ENCODE peak calls at places on chromosomes 6 and 20, in nine cellular contexts. L, M, I, O, V, A, J, W and P are unnamed samples. For H3K27me3 and H3K36me3, the result is how much of the 10 kb centered on the place peaks cover.

GRCh38 chr6:111776236-111777189 is 96.7 kb downstream of the FYN start:
- DNase-seq in M (peak), I (no peak), A (no peak), V (no peak), O (no peak), J (no peak), L (no peak), W (no peak), P (no peak)

GRCh38 chr6:25316626-25317025 is 37.5 kb downstream of the CARMIL1 start:
- DNase-seq in J (no peak), M (no peak), L (no peak), O (no peak), W (no peak), I (no peak), A (peak), V (no peak), P (no peak)

GRCh38 chr6:109978174-109979032 is at the start of gene GPR6:
- DNase-seq in I (peak), A (no peak), W (no peak), V (peak), J (no peak), M (peak), O (no peak), L (peak), P (no peak)

GRCh38 chr6:147204060-147204785 is at the start of gene STXBP5:
- DNase-seq in V (peak), A (peak), I (peak), M (peak), J (no peak), L (peak), O (no peak), W (peak), P (no peak)

GRCh38 chr6:104579464-104579863 is 280.3 kb downstream of the HACE1 start:
- DNase-seq in J (no peak), A (no peak), I (peak), O (no peak), W (no peak), M (no peak), V (no peak), L (no peak), P (no peak)

GRCh38 chr6:3749390-3749978 is 2.0 kb downstream of the PXDC1 start:
- DNase-seq in O (no peak), M (no peak), L (peak), J (no peak), W (no peak), V (no peak), I (no peak), A (peak), P (no peak)

GRCh38 chr6:78948785-78949184 is 81.4 kb downstream of the IRAK1BP1 start:
- DNase-seq in L (no peak), A (no peak), J (no peak), I (no peak), V (no peak), M (no peak), W (no peak), O (no peak), P (no peak)

GRCh38 chr6:81697564-81697963 is 54.9 kb downstream of the TENT5A start:
- DNase-seq in L (no peak), O (no peak), W (no peak), M (peak), I (no peak), J (no peak), V (no peak), A (no peak), P (no peak)

GRCh38 chr6:20112206-20112605 is 100.1 kb downstream of the MBOAT1 start:
- DNase-seq in M (no peak), W (no peak), A (no peak), O (no peak), V (no peak), I (no peak), J (no peak), L (no peak), P (no peak)

GRCh38 chr6:148657053-148657452 is 89.8 kb upstream of the UST start:
- DNase-seq in O (no peak), I (no peak), J (no peak), L (no peak), W (no peak), M (peak), A (peak), V (no peak), P (no peak)

GRCh38 chr20:845967-846893 is 12.7 kb downstream of the FAM110A start:
- DNase-seq in A (no peak), J (no peak), I (no peak), V (no peak), W (no peak), O (no peak), M (no peak), L (no peak), P (no peak)

GRCh38 chr6:101259446-101259845 is 134.1 kb upstream of the GRIK2 start:
- DNase-seq in O (no peak), A (no peak), L (no peak), M (no peak), W (no peak), I (no peak), J (no peak), V (no peak), P (no peak)

GRCh38 chr20:63178889-63179751 is 36.8 kb downstream of the YTHDF1 start:
- DNase-seq in V (peak), A (no peak), O (peak), L (no peak), W (no peak), M (no peak), J (no peak), I (peak), P (no peak)
- TF ChIP-seq CTCF in V (peak), A (peak), O (peak), L (peak), W (no peak), M (peak), J (peak), I (peak), P (peak)

GRCh38 chr20:62437985-62438384 is 10.6 kb upstream of the RBBP8NL start:
- DNase-seq in M (no peak), O (no peak), L (no peak), J (no peak), W (peak), V (peak), A (no peak), I (no peak), P (no peak)
- H3K27me3 ChIP-seq in M (under half), O (under half), L (under half), J (under half), W (under half), V (under half), A (under half), I (under half), P (under half)

DNA sequence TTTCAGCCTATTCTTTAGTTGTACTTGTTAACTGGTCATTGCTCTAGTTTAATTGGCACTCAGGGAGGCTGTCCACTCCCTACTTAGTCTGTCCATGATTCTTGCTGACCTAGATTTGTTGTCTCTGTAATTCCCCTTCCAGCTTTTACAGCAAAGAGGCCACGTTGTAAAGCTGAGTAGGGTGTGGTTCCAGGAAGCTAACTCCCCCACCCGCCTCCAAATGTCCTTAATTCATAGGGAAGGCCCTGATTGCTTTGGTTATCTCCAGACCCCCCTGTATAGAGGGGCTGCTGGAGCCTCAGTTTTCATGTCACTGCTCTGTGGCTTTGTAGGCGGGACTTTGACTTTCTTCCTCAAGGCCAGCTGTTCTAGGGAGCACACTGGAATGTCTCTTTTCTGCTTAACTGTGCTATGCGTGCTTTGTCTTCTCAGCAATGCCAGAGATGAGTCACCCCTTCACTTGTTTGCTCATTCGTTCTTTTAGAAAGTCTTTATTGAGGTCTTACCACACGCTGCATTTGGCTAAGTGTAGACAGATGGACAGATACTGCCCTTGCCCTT is 175.1 kb upstream of the JAG1 start:
- DNase-seq in O (peak), W (peak), I (no peak), M (peak), L (peak), A (no peak), V (peak), J (peak), P (peak)
- H3K36me3 ChIP-seq in O (under half), W (under half), I (under half), M (under half), L (under half), A (under half), V (under half), J (under half), P (under half)

GRCh38 chr6:89311853-89312531 is 3.1 kb downstream of the GABRR2 start:
- DNase-seq in O (no peak), M (peak), A (peak), W (peak), L (peak), V (peak), J (no peak), I (peak), P (no peak)
- TF ChIP-seq CTCF in O (no peak), M (peak), A (peak), W (no peak), L (peak), V (peak), J (no peak), I (peak), P (peak)

GRCh38 chr20:12838261-12838866 is 170.4 kb upstream of the SPTLC3 start:
- DNase-seq in L (no peak), V (no peak), I (no peak), W (no peak), A (no peak), O (no peak), J (no peak), M (no peak), P (no peak)
- H3K27me3 ChIP-seq in L (under half), V (under half), I (under half), W (under half), A (under half), O (under half), J (under half), M (under half), P (under half)

GRCh38 chr20:47223896-47224295 is 132.6 kb downstream of the ZMYND8 start:
- DNase-seq in I (no peak), V (no peak), W (no peak), J (no peak), O (no peak), L (no peak), A (no peak), M (no peak), P (no peak)

GRCh38 chr20:47224857-47225256 is 131.6 kb downstream of the ZMYND8 start:
- DNase-seq in V (no peak), A (no peak), M (no peak), W (no peak), O (no peak), J (no peak), I (no peak), L (no peak), P (no peak)

GRCh38 chr20:47222728-47223127 is 133.8 kb downstream of the ZMYND8 start:
- DNase-seq in O (no peak), M (no peak), W (no peak), V (no peak), I (no peak), A (no peak), J (no peak), L (no peak), P (no peak)

GRCh38 chr20:47225458-47225857 is 131.0 kb downstream of the ZMYND8 start:
- DNase-seq in L (no peak), V (no peak), A (no peak), W (no peak), J (no peak), O (no peak), I (no peak), M (no peak), P (no peak)

GRCh38 chr20:47224300-47224791 is 132.2 kb downstream of the ZMYND8 start:
- DNase-seq in A (no peak), W (no peak), L (no peak), O (no peak), I (no peak), J (no peak), M (no peak), V (no peak), P (no peak)
- H3K36me3 ChIP-seq in A (half or more), W (under half), L (half or more), O (under half), I (half or more), J (under half), M (under half), V (half or more), P (under half)

GRCh38 chr6:151317995-151318365 is 73.4 kb downstream of the ZBTB2 start:
- DNase-seq in L (no peak), I (no peak), V (no peak), W (no peak), O (no peak), M (no peak), A (no peak), J (no peak), P (no peak)
- TF ChIP-seq CTCF in L (no peak), I (no peak), V (no peak), W (no peak), O (no peak), M (no peak), A (no peak), J (no peak), P (no peak)

GRCh38 chr6:50850860-50851259 is 32.2 kb downstream of the TFAP2B start:
- DNase-seq in I (peak), O (no peak), W (no peak), J (no peak), M (no peak), V (no peak), L (no peak), A (no peak), P (no peak)

GRCh38 chr6:50850223-50850751 is 31.6 kb downstream of the TFAP2B start:
- DNase-seq in V (no peak), M (no peak), A (no peak), I (peak), L (no peak), W (no peak), O (no peak), J (no peak), P (no peak)

GRCh38 chr6:50847890-50848594 is 29.4 kb downstream of the TFAP2B start:
- DNase-seq in L (no peak), O (no peak), V (no peak), M (no peak), I (no peak), A (no peak), J (no peak), W (no peak), P (no peak)

GRCh38 chr6:50849781-50850180 is 31.1 kb downstream of the TFAP2B start:
- DNase-seq in A (no peak), I (no peak), V (no peak), J (no peak), L (no peak), M (no peak), O (no peak), W (no peak), P (no peak)

DNA sequence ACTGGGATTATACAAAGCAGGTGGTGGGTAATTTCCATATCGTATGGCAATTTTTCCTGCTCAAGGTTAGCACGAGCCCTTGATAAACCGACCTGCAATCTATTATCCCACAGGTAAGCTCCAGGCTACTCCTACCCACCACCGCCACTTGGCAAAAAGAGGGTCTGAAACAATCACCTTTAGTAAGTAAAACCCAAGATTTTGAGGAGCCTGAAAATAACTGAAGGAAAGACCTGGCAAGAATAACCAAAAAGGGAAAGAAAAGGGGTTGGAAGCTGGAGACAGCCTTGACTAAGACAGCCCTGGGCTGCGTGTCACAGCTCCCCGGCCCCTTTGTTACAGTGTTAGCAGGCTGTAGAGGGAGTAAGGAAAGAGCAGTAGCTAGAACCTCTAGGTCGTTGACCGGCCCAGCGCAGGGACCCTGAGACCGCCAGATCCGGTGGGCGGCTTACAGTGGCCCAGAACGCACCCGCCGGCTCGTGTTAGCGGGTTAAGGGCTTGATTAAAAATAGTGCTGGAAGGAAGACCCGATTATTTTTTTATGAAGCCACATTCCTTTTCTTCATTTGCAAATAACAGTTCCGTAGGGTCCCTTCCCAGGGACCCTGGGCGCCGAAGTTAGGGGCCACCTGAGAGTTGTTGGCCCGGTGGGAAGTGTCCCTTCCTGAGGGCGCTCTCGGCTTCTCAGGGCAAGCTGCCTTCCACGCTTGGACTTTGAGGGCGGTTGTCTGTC is 30.5 kb downstream of the TFAP2B start:
- DNase-seq in L (no peak), W (no peak), I (no peak), V (no peak), O (no peak), M (no peak), A (no peak), J (no peak), P (no peak)
- H3K27me3 ChIP-seq in L (under half), W (under half), I (half or more), V (half or more), O (under half), M (under half), A (under half), J (under half), P (under half)

DNA sequence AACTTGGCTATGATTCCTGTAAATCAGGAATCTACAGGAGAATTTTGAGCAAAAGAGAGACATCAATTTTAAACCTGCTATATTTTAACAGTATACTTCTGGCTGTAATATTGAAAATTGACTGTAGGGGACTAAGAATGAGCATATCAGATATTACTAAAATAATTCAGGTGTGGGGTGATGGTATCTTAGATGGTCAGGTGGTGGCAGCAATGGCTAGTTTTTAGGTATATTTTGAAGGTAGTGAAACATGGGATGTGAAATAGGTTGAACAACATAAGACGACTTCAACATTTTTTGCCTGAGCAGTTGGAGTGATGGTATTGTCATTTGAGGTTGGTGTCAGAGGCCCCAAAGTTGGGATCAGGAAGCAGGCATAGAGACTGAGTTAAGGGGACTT is 32.1 kb downstream of the FAM83B start:
- DNase-seq in M (no peak), A (no peak), L (no peak), J (no peak), O (no peak), V (no peak), I (no peak), W (no peak), P (no peak)
- H3K36me3 ChIP-seq in M (under half), A (under half), L (under half), J (under half), O (under half), V (under half), I (under half), W (under half), P (under half)